ENCODE peak calls at places on chromosomes 4 and X, in six cellular contexts. A is GM23338, Z is HCT116, Y is hepatocyte, I is GM23248, L is PC-3. H is an unnamed sample.
A peak's percentile ranks its signal among the peaks of the same experiment; 100 is the strongest.

GRCh38 chrX:73836956-73837477 is 274.0 kb downstream of the CHIC1 start:
- DNase-seq in A (no peak), Z (no peak), Y (no peak), I (no peak), L (no peak), H (no peak)

GRCh38 chr4:151658959-151659593 is 101.7 kb downstream of the GATB start:
- DNase-seq in A (no peak), Z (no peak), Y (no peak), I (peak; percentile 83), L (no peak), H (no peak)

GRCh38 chr4:71288875-71289274 is 49.9 kb upstream of the SLC4A4 start:
- DNase-seq in A (no peak), Z (no peak), Y (peak; percentile 31), I (no peak), L (peak; percentile 25), H (no peak)

GRCh38 chr4:55910140-55910539 is 38.6 kb upstream of the CEP135 start:
- DNase-seq in A (no peak), Z (no peak), Y (no peak), I (peak; percentile 63), L (peak; percentile 36), H (no peak)

GRCh38 chr4:7763106-7763505 is 176.6 kb downstream of the AFAP1 start:
- DNase-seq in A (no peak), Z (no peak), Y (no peak), I (no peak), L (no peak), H (no peak)

GRCh38 chr4:90495936-90496335 is 368.7 kb downstream of the CCSER1 start:
- DNase-seq in A (no peak), Z (no peak), Y (no peak), I (no peak), L (peak; percentile 73), H (no peak)

GRCh38 chr4:177573487-177573886 is 131.2 kb upstream of the AGA start:
- DNase-seq in A (no peak), Z (peak; percentile 44), Y (no peak), I (peak; percentile 87), L (peak; percentile 85), H (no peak)

GRCh38 chr4:3830774-3831528 is 64.8 kb downstream of the ADRA2C start:
- DNase-seq in A (no peak), Z (no peak), Y (no peak), I (no peak), L (no peak), H (no peak)

GRCh38 chr4:11456441-11456840 is 27.7 kb upstream of the HS3ST1 start:
- DNase-seq in A (no peak), Z (no peak), Y (peak; percentile 10), I (no peak), L (no peak), H (no peak)

GRCh38 chr4:113355550-113356371 is 306.3 kb downstream of the ANK2 start:
- DNase-seq in A (no peak), Z (peak; percentile 93), Y (peak; percentile 34), I (peak; percentile 96), L (peak; percentile 86), H (peak; percentile 39)

GRCh38 chrX:37825225-37825842 is 22.0 kb downstream of the DYNLT3 start:
- DNase-seq in A (peak; percentile 59), Z (peak; percentile 8), Y (peak; percentile 43), I (peak; percentile 48), L (peak; percentile 61), H (no peak)

GRCh38 chr4:109631709-109632108 is 71.5 kb downstream of the CASP6 start:
- DNase-seq in A (peak; percentile 39), Z (no peak), Y (peak; percentile 13), I (peak; percentile 4), L (peak; percentile 11), H (no peak)

DNA sequence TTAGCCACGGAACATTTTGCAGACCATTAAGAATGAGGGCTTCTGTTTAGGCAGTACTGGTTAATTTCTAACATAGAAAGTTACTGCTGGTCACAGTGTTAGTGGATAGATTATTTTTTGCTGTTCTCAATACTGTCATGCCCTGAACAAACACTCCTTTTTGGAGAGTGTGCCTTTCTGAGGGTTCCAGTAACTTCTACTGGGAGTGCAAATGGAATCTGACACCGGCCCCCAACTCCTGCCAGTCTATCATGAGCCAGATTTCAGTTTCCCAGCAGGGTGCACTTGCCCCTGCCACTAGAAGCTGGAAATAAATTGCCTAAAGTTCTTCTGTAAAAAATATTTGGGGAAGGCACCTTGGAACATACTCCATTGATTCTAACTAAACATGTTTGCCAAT is 224.4 kb upstream of the GPC4 start:
- DNase-seq in A (peak; percentile 10), Z (no peak), Y (no peak), I (no peak), L (no peak), H (no peak)
- H3K9me2 ChIP-seq in A (no peaks in the 10 kb centered on the region), Z (no peaks in the 10 kb centered on the region), Y (no peaks in the 10 kb centered on the region), I (no peaks in the 10 kb centered on the region), L (no peaks in the 10 kb centered on the region), H (no peaks in the 10 kb centered on the region)

GRCh38 chr4:81665050-81665449 is 193.3 kb upstream of the RASGEF1B start:
- DNase-seq in A (no peak), Z (no peak), Y (no peak), I (no peak), L (no peak), H (no peak)
- H3K9me2 ChIP-seq in A (no peaks in the 10 kb centered on the region), Z (no peaks in the 10 kb centered on the region), Y (no peaks in the 10 kb centered on the region), I (no peaks in the 10 kb centered on the region), L (no peaks in the 10 kb centered on the region), H (no peaks in the 10 kb centered on the region)

GRCh38 chrX:145729635-145730034 is 88.0 kb upstream of the SLITRK2 start:
- DNase-seq in A (no peak), Z (no peak), Y (no peak), I (no peak), L (peak; percentile 31), H (no peak)

GRCh38 chrX:145727476-145727875 is 90.2 kb upstream of the SLITRK2 start:
- DNase-seq in A (no peak), Z (no peak), Y (no peak), I (no peak), L (no peak), H (no peak)
- H3K9me2 ChIP-seq in A (no peaks in the 10 kb centered on the region), Z (no peaks in the 10 kb centered on the region), Y (no peaks in the 10 kb centered on the region), I (no peaks in the 10 kb centered on the region), L (no peaks in the 10 kb centered on the region), H (no peaks in the 10 kb centered on the region)

DNA sequence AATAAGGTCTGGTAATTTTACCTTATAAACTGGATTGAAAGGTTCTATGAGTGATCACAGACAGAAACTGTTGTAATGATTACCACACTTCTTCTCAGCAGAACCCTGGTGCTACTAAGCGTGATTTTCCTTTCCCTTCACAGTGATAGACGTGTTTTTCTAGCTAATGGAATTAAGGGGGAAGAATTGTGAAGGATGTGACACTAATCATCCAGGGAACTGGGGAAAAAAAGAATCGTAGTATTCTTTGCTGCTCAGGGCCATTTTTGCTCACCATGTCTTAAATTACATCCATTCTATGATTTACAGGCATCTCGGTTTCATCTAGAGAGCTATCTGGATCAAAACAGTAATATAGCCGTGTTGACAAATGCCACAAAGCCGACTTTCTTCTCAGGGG is 153.8 kb downstream of the UGT8 start:
- DNase-seq in A (no peak), Z (no peak), Y (no peak), I (no peak), L (no peak), H (no peak)
- H3K9me2 ChIP-seq in A (peaks cover 5% of the 10 kb centered on the region), Z (no peaks in the 10 kb centered on the region), Y (no peaks in the 10 kb centered on the region), I (no peaks in the 10 kb centered on the region), L (no peaks in the 10 kb centered on the region), H (no peaks in the 10 kb centered on the region)

GRCh38 chr4:40698733-40699132 is 51.0 kb upstream of the NSUN7 start:
- DNase-seq in A (no peak), Z (no peak), Y (no peak), I (no peak), L (no peak), H (no peak)

GRCh38 chr4:40704073-40704472 is 45.7 kb upstream of the NSUN7 start:
- DNase-seq in A (no peak), Z (no peak), Y (no peak), I (no peak), L (no peak), H (no peak)

GRCh38 chr4:40702800-40703151 is 47.0 kb upstream of the NSUN7 start:
- DNase-seq in A (no peak), Z (no peak), Y (no peak), I (no peak), L (peak; percentile 9), H (peak; percentile 65)

GRCh38 chr4:40699648-40700047 is 50.1 kb upstream of the NSUN7 start:
- DNase-seq in A (no peak), Z (no peak), Y (no peak), I (peak; percentile 64), L (peak; percentile 22), H (no peak)

GRCh38 chr4:40702137-40702799 is 47.5 kb upstream of the NSUN7 start:
- DNase-seq in A (no peak), Z (no peak), Y (no peak), I (no peak), L (no peak), H (peak; percentile 87)
- H3K9me2 ChIP-seq in A (no peaks in the 10 kb centered on the region), Z (no peaks in the 10 kb centered on the region), Y (no peaks in the 10 kb centered on the region), I (no peaks in the 10 kb centered on the region), L (no peaks in the 10 kb centered on the region), H (no peaks in the 10 kb centered on the region)

H was measured in PC-9.